ENCODE peak calls at places on chromosome 15, in six cellular contexts. U is right lobe of liver, L is SK-N-SH, G is fibroblast of lung, A is H9, T is colonic mucosa. O is an unnamed sample.

GRCh38 chr15:60379466-60380274 is 18.1 kb downstream of the ANXA2 start:
- DNase-seq in U (no peak), L (no peak), G (peak; percentile 92), A (no peak), T (peak; percentile 44), O (peak; percentile 84)

GRCh38 chr15:61084944-61085367 is 144.1 kb downstream of the RORA start:
- DNase-seq in U (no peak), L (peak; percentile 70), G (no peak), A (peak; percentile 33), T (peak; percentile 31), O (no peak)

GRCh38 chr15:100141304-100142080 is 200.3 kb downstream of the ADAMTS17 start:
- DNase-seq in U (no peak), L (peak; percentile 37), G (no peak), A (no peak), T (no peak), O (no peak)

GRCh38 chr15:42059661-42060476 is 34.5 kb downstream of the PLA2G4D start:
- DNase-seq in U (no peak), L (peak; percentile 69), G (peak; percentile 31), A (peak; percentile 68), T (peak; percentile 78), O (peak; percentile 75)

GRCh38 chr15:90611157-90611556 is 81.4 kb downstream of the CRTC3 start:
- DNase-seq in U (no peak), L (no peak), G (no peak), A (no peak), T (no peak), O (no peak)

GRCh38 chr15:31338879-31339557 is 12.4 kb downstream of the KLF13 start:
- DNase-seq in U (peak; percentile 87), L (peak; percentile 64), G (peak; percentile 59), A (peak; percentile 47), T (no peak), O (no peak)

GRCh38 chr15:90106522-90107117 is 4.4 kb upstream of the IDH2 start:
- DNase-seq in U (no peak), L (peak; percentile 71), G (no peak), A (no peak), T (peak; percentile 50), O (no peak)

GRCh38 chr15:70698412-70698811 is 64.9 kb downstream of the UACA start:
- DNase-seq in U (no peak), L (no peak), G (no peak), A (no peak), T (no peak), O (no peak)

GRCh38 chr15:25775317-25775912 is 87.7 kb downstream of the ATP10A start:
- DNase-seq in U (no peak), L (no peak), G (peak; percentile 72), A (no peak), T (no peak), O (no peak)

GRCh38 chr15:45943255-45943654 is 308.4 kb downstream of the SQOR start:
- DNase-seq in U (no peak), L (no peak), G (no peak), A (no peak), T (no peak), O (peak; percentile 38)

GRCh38 chr15:100544290-100544945 is 15.7 kb upstream of the CERS3 start:
- DNase-seq in U (no peak), L (peak; percentile 43), G (no peak), A (no peak), T (no peak), O (no peak)

GRCh38 chr15:88246666-88247446 is 9.7 kb downstream of the NTRK3 start:
- DNase-seq in U (peak; percentile 73), L (peak; percentile 89), G (peak; percentile 57), A (peak; percentile 89), T (peak; percentile 63), O (peak; percentile 66)

GRCh38 chr15:70604671-70605070 is 158.7 kb downstream of the UACA start:
- DNase-seq in U (no peak), L (no peak), G (no peak), A (peak; percentile 52), T (no peak), O (no peak)

GRCh38 chr15:96893159-96893906 is 562.8 kb downstream of the NR2F2 start:
- DNase-seq in U (no peak), L (no peak), G (peak; percentile 78), A (no peak), T (no peak), O (peak; percentile 18)

GRCh38 chr15:31615643-31616415 is 289.2 kb downstream of the KLF13 start:
- DNase-seq in U (no peak), L (no peak), G (no peak), A (no peak), T (no peak), O (no peak)

GRCh38 chr15:91807122-91807521 is 46.4 kb upstream of the SLCO3A1 start:
- DNase-seq in U (no peak), L (no peak), G (no peak), A (no peak), T (no peak), O (no peak)

GRCh38 chr15:39154136-39154770 is 426.6 kb upstream of the THBS1 start:
- DNase-seq in U (no peak), L (no peak), G (no peak), A (no peak), T (peak; percentile 32), O (no peak)

GRCh38 chr15:60444289-60444912 is 34.5 kb downstream of the ICE2 start:
- DNase-seq in U (no peak), L (peak; percentile 10), G (peak; percentile 71), A (no peak), T (no peak), O (no peak)

GRCh38 chr15:85533949-85534543 is 153.6 kb downstream of the AKAP13 start:
- DNase-seq in U (no peak), L (no peak), G (no peak), A (no peak), T (no peak), O (no peak)

GRCh38 chr15:87604857-87605446 is 651.6 kb downstream of the NTRK3 start:
- DNase-seq in U (no peak), L (peak; percentile 12), G (peak; percentile 17), A (peak; percentile 53), T (no peak), O (peak; percentile 30)

GRCh38 chr15:23566070-23567050 is 886 bp downstream of the MKRN3 start:
- DNase-seq in U (no peak), L (peak; percentile 77), G (peak; percentile 1), A (no peak), T (no peak), O (peak; percentile 88)

GRCh38 chr15:74964794-74965193 is 8.2 kb upstream of the RPP25 start:
- DNase-seq in U (no peak), L (no peak), G (no peak), A (no peak), T (no peak), O (no peak)

GRCh38 chr15:29128671-29129070 is 141.0 kb downstream of the NSMCE3 start:
- DNase-seq in U (no peak), L (no peak), G (no peak), A (no peak), T (no peak), O (no peak)

GRCh38 chr15:69853572-69853971 is 244.1 kb downstream of the TLE3 start:
- DNase-seq in U (no peak), L (no peak), G (peak; percentile 74), A (peak; percentile 43), T (no peak), O (peak; percentile 8)

GRCh38 chr15:53802672-53803071 is 43.2 kb upstream of the WDR72 start:
- DNase-seq in U (no peak), L (no peak), G (no peak), A (no peak), T (no peak), O (no peak)

GRCh38 chr15:65962187-65962586 is 92.9 kb downstream of the RAB11A start:
- DNase-seq in U (no peak), L (no peak), G (no peak), A (no peak), T (no peak), O (no peak)
- TF ChIP-seq CTCF in U (peak; percentile 20), L (no peak), G (no peak), A (no peak), T (no peak), O (no peak)

GRCh38 chr15:50138391-50138790 is 19.4 kb upstream of the ATP8B4 start:
- DNase-seq in U (no peak), L (no peak), G (peak; percentile 27), A (no peak), T (no peak), O (no peak)

GRCh38 chr15:50144342-50145120 is 25.5 kb upstream of the ATP8B4 start:
- DNase-seq in U (no peak), L (no peak), G (peak; percentile 35), A (no peak), T (no peak), O (no peak)

GRCh38 chr15:50143255-50143860 is 24.3 kb upstream of the ATP8B4 start:
- DNase-seq in U (no peak), L (no peak), G (no peak), A (no peak), T (no peak), O (no peak)

GRCh38 chr15:50140097-50140496 is 21.1 kb upstream of the ATP8B4 start:
- DNase-seq in U (no peak), L (no peak), G (no peak), A (no peak), T (no peak), O (no peak)

GRCh38 chr15:50141856-50142255 is 22.8 kb upstream of the ATP8B4 start:
- DNase-seq in U (no peak), L (no peak), G (no peak), A (no peak), T (no peak), O (no peak)
- H3K4me1 ChIP-seq in U (no peaks in the 10 kb centered on the region), L (no peaks in the 10 kb centered on the region), G (peaks cover 10% of the 10 kb centered on the region), A (no peaks in the 10 kb centered on the region), T (no peaks in the 10 kb centered on the region), O (no peaks in the 10 kb centered on the region)

DNA sequence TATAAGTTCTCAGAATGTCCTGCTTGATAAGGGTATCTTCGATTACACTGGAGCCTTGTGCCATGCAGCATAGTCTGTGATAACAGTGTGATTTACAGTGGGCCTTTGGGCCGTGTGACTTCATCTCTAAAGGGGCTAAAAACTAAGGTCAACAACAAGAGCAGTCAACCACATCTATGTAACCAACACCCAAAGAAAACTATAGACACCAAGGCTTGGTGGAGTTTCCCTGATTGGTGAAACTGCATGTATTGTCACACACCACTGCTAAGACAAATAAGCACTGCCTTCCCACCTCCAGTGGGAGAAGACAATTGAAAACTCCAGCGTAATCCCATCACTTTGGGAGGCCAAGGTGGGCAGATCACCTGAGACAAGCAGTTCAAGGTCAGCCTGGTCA is 753.5 kb downstream of the MCTP2 start:
- DNase-seq in U (no peak), L (no peak), G (no peak), A (no peak), T (no peak), O (no peak)
- H3K9me3 ChIP-seq in U (no peaks in the 10 kb centered on the region), L (peaks cover 11% of the 10 kb centered on the region), G (no peaks in the 10 kb centered on the region), A (no peaks in the 10 kb centered on the region), T (peaks cover 3% of the 10 kb centered on the region), O (no peaks in the 10 kb centered on the region)

DNA sequence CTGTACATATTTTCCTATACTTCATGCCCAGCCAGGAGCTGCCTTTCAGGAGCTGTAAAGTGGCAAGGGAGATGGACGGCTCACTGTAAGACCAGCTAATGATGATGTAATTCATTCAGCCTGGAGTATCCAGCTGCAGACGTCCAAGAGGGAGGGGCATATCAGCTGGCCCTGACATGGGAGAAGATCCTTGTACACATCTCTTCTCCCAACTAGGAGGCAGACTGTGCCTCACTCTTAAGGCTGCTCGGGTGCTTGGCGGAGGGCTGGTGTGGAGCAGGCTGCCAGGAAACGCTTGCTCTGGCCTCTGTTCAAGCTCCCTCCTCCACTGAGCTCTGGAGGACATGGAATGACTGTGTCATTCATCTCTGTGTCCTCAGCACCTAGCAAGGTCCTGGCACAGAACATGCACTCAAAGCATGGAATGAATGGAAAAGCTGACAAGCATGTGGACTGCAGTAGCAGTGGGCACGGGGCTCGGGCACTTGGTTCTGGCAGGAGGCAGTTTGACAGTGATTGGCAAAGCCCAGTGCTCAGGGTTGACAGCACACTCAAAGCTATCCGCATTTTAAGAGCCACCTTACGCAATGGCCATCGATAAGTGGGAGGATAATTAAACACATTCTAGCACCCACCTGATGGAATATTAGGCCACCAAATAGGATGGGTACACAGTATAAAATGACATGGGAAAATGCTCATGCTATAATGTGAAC is 72.4 kb downstream of the TBC1D2B start:
- DNase-seq in U (peak; percentile 92), L (peak; percentile 80), G (peak; percentile 94), A (no peak), T (peak; percentile 52), O (no peak)
- TF ChIP-seq CTCF in U (no peak), L (peak; percentile 34), G (peak; percentile 35), A (no peak), T (no peak), O (no peak)